ENCODE peak calls at places on chromosomes 11 and 22, in four cellular contexts. T is RWPE1; M is brain microvascular endothelial cell; O is CD8-positive, alpha-beta T cell. V is an unnamed sample.

GRCh38 chr11:116963813-116964212 is 126.4 kb upstream of the APOA1 start:
- DNase-seq in T (no peak), M (no peak), O (no peak), V (no peak)

GRCh38 chr22:19287076-19287724 is 4.3 kb downstream of the CLTCL1 start:
- DNase-seq in T (peak; percentile 79), M (peak; percentile 21), O (no peak), V (no peak)

GRCh38 chr11:77092382-77092781 is 10.3 kb upstream of the OMP start:
- DNase-seq in T (no peak), M (no peak), O (no peak), V (no peak)

GRCh38 chr11:108593214-108593909 is at the start of gene EXPH5:
- DNase-seq in T (peak; percentile 89), M (peak; percentile 49), O (peak; percentile 88), V (peak; percentile 63)

GRCh38 chr22:23877566-23877965 is 16.6 kb upstream of the MIF start:
- DNase-seq in T (no peak), M (no peak), O (no peak), V (no peak)

GRCh38 chr22:50625568-50626313 is 2.2 kb downstream of the ARSA start:
- DNase-seq in T (no peak), M (no peak), O (no peak), V (no peak)

GRCh38 chr11:14626650-14627049 is 17.0 kb upstream of the PDE3B start:
- DNase-seq in T (no peak), M (no peak), O (no peak), V (no peak)

GRCh38 chr11:66454253-66454652 is 12.5 kb upstream of the PELI3 start:
- DNase-seq in T (peak; percentile 51), M (no peak), O (no peak), V (no peak)

GRCh38 chr22:36860438-36860820 is 377 bp upstream of the NCF4 start:
- DNase-seq in T (no peak), M (no peak), O (no peak), V (no peak)

GRCh38 chr22:36860821-36861659 is at the start of gene NCF4:
- DNase-seq in T (no peak), M (no peak), O (no peak), V (no peak)

GRCh38 chr22:36858156-36858555 is 2.6 kb upstream of the NCF4 start:
- DNase-seq in T (no peak), M (no peak), O (no peak), V (no peak)

GRCh38 chr22:36858966-36859365 is 1.8 kb upstream of the NCF4 start:
- DNase-seq in T (no peak), M (no peak), O (no peak), V (no peak)

DNA sequence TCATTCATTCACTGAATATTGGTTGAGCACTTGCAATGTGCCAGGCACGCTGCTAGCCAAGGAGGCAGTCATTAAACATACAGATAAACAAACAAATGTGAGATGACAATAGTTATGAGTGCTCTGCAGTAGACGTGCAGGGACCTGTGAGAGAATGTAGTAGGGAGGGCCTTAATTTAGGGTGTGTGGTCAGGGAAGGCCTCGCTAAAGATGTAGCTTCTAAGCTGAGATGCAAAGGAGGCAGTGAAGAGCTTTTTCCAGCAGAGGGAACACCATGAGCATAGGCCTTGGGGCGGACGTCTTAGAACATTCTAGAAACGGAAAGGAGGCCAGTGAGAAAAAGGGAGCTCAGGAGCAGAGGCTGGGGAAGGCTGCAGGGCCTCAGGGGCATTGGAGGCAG is 789 bp upstream of the NCF4 start:
- DNase-seq in T (peak; percentile 36), M (no peak), O (no peak), V (no peak)
- TF ChIP-seq CTCF in T (no peak), M (no peak), O (no peak), V (no peak)

GRCh38 chr11:61776561-61777075 is 15.8 kb downstream of the TMEM258 start:
- DNase-seq in T (peak; percentile 74), M (peak; percentile 67), O (peak; percentile 65), V (peak; percentile 62)
- TF ChIP-seq CTCF in T (peak; percentile 49), M (peak; percentile 93), O (peak; percentile 63), V (peak; percentile 73)

GRCh38 chr22:42459273-42460040 is 27.3 kb upstream of the NFAM1 start:
- DNase-seq in T (no peak), M (no peak), O (no peak), V (no peak)

GRCh38 chr22:42461511-42461910 is 29.3 kb upstream of the NFAM1 start:
- DNase-seq in T (no peak), M (no peak), O (no peak), V (no peak)

GRCh38 chr22:42462016-42462415 is 29.8 kb upstream of the NFAM1 start:
- DNase-seq in T (no peak), M (no peak), O (no peak), V (no peak)
- TF ChIP-seq CTCF in T (no peak), M (no peak), O (no peak), V (no peak)

GRCh38 chr11:69716891-69717747 is 13.3 kb upstream of the FGF19 start:
- DNase-seq in T (no peak), M (no peak), O (no peak), V (no peak)

GRCh38 chr11:69715446-69715845 is 11.6 kb upstream of the FGF19 start:
- DNase-seq in T (no peak), M (no peak), O (no peak), V (no peak)

GRCh38 chr11:69718912-69719311 is 15.1 kb upstream of the FGF19 start:
- DNase-seq in T (no peak), M (no peak), O (no peak), V (no peak)

GRCh38 chr11:69716099-69716498 is 12.3 kb upstream of the FGF19 start:
- DNase-seq in T (no peak), M (no peak), O (no peak), V (no peak)

DNA sequence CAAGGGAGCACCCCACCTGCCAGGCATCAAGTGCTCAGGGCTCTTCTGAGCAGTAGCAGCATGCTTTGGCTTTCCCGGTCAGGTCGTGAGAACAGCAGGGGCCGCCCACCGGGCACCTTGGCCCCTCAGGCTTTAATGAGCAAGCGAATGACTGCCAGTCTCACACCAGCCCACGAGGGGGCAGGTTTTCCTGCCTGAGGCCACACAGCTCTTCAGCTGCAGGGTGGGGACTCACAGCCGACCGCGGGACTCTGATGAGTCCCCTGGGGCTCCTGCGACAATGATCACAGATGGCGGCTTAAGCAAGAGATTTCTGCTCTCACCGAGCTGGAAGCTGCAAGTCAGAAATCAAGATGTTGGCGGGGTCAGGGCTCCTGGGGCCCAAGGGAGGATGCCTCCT is 14.3 kb upstream of the FGF19 start:
- DNase-seq in T (peak; percentile 19), M (peak; percentile 23), O (no peak), V (peak; percentile 60)
- TF ChIP-seq CTCF in T (no peak), M (peak; percentile 85), O (no peak), V (peak; percentile 72)

DNA sequence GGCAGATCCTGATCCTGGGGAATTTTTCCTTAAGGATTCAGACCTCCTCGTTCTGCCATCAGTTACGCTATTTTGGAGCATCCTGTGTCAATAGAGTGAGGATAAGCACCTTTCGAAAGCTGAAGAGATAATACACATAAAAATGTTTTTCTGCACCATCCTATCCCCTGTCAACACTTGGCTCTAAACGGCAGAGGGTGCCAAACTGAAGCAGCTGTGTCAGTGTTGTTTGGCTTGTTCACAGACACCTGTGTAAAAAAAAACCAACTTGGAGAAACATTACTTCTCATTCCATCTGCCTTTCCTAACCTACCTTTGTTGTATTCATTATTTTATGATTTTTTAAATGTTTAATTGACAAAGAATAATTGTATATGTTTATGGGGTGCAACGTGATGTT is 417.0 kb upstream of the DDI1 start:
- DNase-seq in T (no peak), M (no peak), O (no peak), V (no peak)
- TF ChIP-seq CTCF in T (peak; percentile 14), M (peak; percentile 40), O (no peak), V (no peak)

GRCh38 chr22:47114813-47115517 is 352.5 kb downstream of the TBC1D22A start:
- DNase-seq in T (no peak), M (no peak), O (no peak), V (no peak)
- TF ChIP-seq CTCF in T (no peak), M (no peak), O (no peak), V (no peak)